ENCODE peak calls at places on chromosomes 7 and 10, in nine cellular contexts. I is NCI-H446 treated with DMSO at 0.1 percent for 48 hours, J is T-helper 1 cell, Q is nucleus accumbens, L is AML-193, T is ecto neural progenitor cell, O is hippocampal formation, Z is naive B cell, R is NCI-H2029 treated with DMSO at 0.1 percent for 48 hours. E is an unnamed sample.
A peak's percentile ranks its signal among the peaks of the same experiment; 100 is the strongest.

GRCh38 chr7:41995632-41996271 is 241.3 kb downstream of the GLI3 start:
- DNase-seq in R (no peak), Q (no peak), T (no peak), L (no peak), O (no peak), J (no peak), I (no peak), Z (no peak), E (no peak)

GRCh38 chr10:31664803-31665202 is 263.8 kb downstream of the ARHGAP12 start:
- DNase-seq in T (no peak), Q (no peak), O (no peak), L (no peak), R (no peak), I (no peak), Z (no peak), J (no peak), E (no peak)

GRCh38 chr7:610531-611280 is 91.1 kb upstream of the PDGFA start:
- DNase-seq in T (no peak), I (no peak), Q (no peak), O (no peak), Z (no peak), L (no peak), R (no peak), J (no peak), E (no peak)

GRCh38 chr10:121609426-121610380 is 11.5 kb upstream of the FGFR2 start:
- DNase-seq in J (no peak), L (no peak), Q (no peak), T (no peak), R (no peak), Z (no peak), O (no peak), I (no peak), E (no peak)

GRCh38 chr7:6700793-6701192 is 6.0 kb downstream of the ZNF12 start:
- DNase-seq in T (no peak), R (no peak), J (no peak), Z (no peak), Q (no peak), I (no peak), L (no peak), O (no peak), E (no peak)

GRCh38 chr10:102413806-102414561 is 4.6 kb downstream of the PSD start:
- DNase-seq in T (no peak), O (no peak), J (no peak), Z (no peak), L (no peak), R (no peak), I (no peak), Q (no peak), E (no peak)

GRCh38 chr10:47164800-47165128 is 135.2 kb upstream of the GDF10 start:
- DNase-seq in L (no peak), I (no peak), Z (no peak), O (no peak), R (no peak), T (no peak), Q (no peak), J (no peak), E (no peak)

GRCh38 chr7:111587715-111588433 is 25.6 kb upstream of the IMMP2L start:
- DNase-seq in I (no peak), L (no peak), R (no peak), J (no peak), Q (no peak), O (no peak), Z (no peak), T (no peak), E (peak; percentile 34)

GRCh38 chr10:74585231-74586087 is 240.9 kb upstream of the KAT6B start:
- DNase-seq in T (peak; percentile 47), L (no peak), O (no peak), J (no peak), Z (peak; percentile 45), Q (no peak), R (no peak), I (peak; percentile 34), E (no peak)

GRCh38 chr7:18927134-18927533 is 190.3 kb downstream of the TWIST1 start:
- DNase-seq in I (no peak), R (no peak), T (no peak), Z (no peak), O (no peak), J (no peak), L (no peak), Q (no peak), E (no peak)

GRCh38 chr7:128497405-128497804 is 20.9 kb downstream of the METTL2B start:
- DNase-seq in Q (no peak), J (no peak), L (no peak), T (no peak), R (no peak), Z (no peak), O (no peak), I (no peak), E (no peak)

GRCh38 chr10:92387289-92387940 is 96.4 kb downstream of the MARCHF5 start:
- DNase-seq in O (no peak), Z (no peak), L (no peak), R (no peak), J (no peak), T (peak; percentile 85), I (no peak), Q (no peak), E (peak; percentile 24)

GRCh38 chr10:86360657-86361056 is 5.9 kb downstream of the GRID1 start:
- DNase-seq in R (no peak), L (no peak), O (no peak), I (no peak), T (no peak), Z (no peak), J (no peak), Q (no peak), E (no peak)

GRCh38 chr7:55493416-55493815 is 78.9 kb downstream of the VOPP1 start:
- DNase-seq in R (no peak), O (no peak), Q (no peak), L (no peak), I (no peak), T (no peak), J (no peak), Z (no peak), E (no peak)

GRCh38 chr10:77877461-77878344 is 48.9 kb downstream of the DLG5 start:
- DNase-seq in T (no peak), L (peak; percentile 2), Z (peak; percentile 63), R (no peak), I (no peak), O (no peak), J (peak; percentile 16), Q (no peak), E (no peak)

GRCh38 chr7:2862831-2863361 is 18.8 kb upstream of the GNA12 start:
- DNase-seq in O (no peak), J (no peak), R (no peak), I (no peak), L (no peak), Z (no peak), T (no peak), Q (no peak), E (peak; percentile 45)

GRCh38 chr10:12934777-12935176 is 66.7 kb downstream of the CCDC3 start:
- DNase-seq in Z (no peak), L (peak; percentile 1), I (no peak), O (no peak), T (no peak), Q (no peak), J (no peak), R (no peak), E (no peak)

GRCh38 chr7:148699024-148699771 is 495 bp downstream of the CUL1 start:
- DNase-seq in T (peak; percentile 75), Q (no peak), L (peak; percentile 16), Z (peak; percentile 56), R (no peak), J (peak; percentile 35), O (peak; percentile 70), I (no peak), E (peak; percentile 21)

GRCh38 chr10:80136134-80136571 is 3.6 kb downstream of the PLAC9 start:
- DNase-seq in Z (no peak), T (no peak), I (peak; percentile 75), R (no peak), Q (no peak), J (no peak), O (no peak), L (no peak), E (no peak)

GRCh38 chr10:116740971-116741370 is 1.4 kb downstream of the HSPA12A start:
- DNase-seq in L (no peak), T (no peak), Q (no peak), Z (no peak), I (no peak), R (no peak), J (no peak), O (no peak), E (no peak)

GRCh38 chr10:110356628-110357245 is 52.0 kb upstream of the SMNDC1 start:
- DNase-seq in J (peak; percentile 39), Z (peak; percentile 95), O (no peak), R (no peak), L (no peak), Q (no peak), I (no peak), T (no peak), E (peak; percentile 90)

GRCh38 chr7:147607151-147607800 is 983.3 kb upstream of the C7orf33 start:
- DNase-seq in I (no peak), L (no peak), Z (no peak), J (no peak), R (no peak), Q (no peak), T (peak; percentile 49), O (no peak), E (no peak)

GRCh38 chr10:45000764-45001381 is at the start of gene ZNF22:
- DNase-seq in L (peak; percentile 52), O (peak; percentile 69), R (no peak), Q (no peak), T (peak; percentile 83), J (peak; percentile 41), I (peak; percentile 21), Z (peak; percentile 71), E (no peak)

GRCh38 chr7:44057181-44057848 is 8.1 kb downstream of the PGAM2 start:
- DNase-seq in J (no peak), Z (no peak), I (no peak), L (no peak), T (no peak), O (no peak), R (no peak), Q (no peak), E (no peak)

GRCh38 chr7:90538405-90538804 is 57.7 kb upstream of the CDK14 start:
- DNase-seq in T (no peak), Q (no peak), J (no peak), R (no peak), O (no peak), Z (no peak), L (no peak), I (no peak), E (no peak)

GRCh38 chr7:150449206-150449956 is 1.0 kb upstream of the GIMAP8 start:
- DNase-seq in Q (no peak), I (no peak), O (no peak), L (no peak), Z (no peak), R (no peak), T (no peak), J (no peak), E (no peak)

GRCh38 chr10:81502677-81503359 is 372.2 kb upstream of the NRG3 start:
- DNase-seq in O (no peak), Q (no peak), T (no peak), L (no peak), J (no peak), I (no peak), R (no peak), Z (no peak), E (no peak)

GRCh38 chr10:103155485-103156085 is 37.5 kb downstream of the NT5C2 start:
- DNase-seq in T (no peak), R (no peak), Z (no peak), O (no peak), I (no peak), Q (no peak), J (no peak), L (no peak), E (no peak)

GRCh38 chr10:66654861-66655260 is 271.0 kb upstream of the LRRTM3 start:
- DNase-seq in Q (no peak), R (no peak), J (no peak), Z (no peak), T (no peak), L (no peak), O (no peak), I (no peak), E (no peak)

GRCh38 chr7:73876973-73877372 is 16.0 kb downstream of the TMEM270 start:
- DNase-seq in R (no peak), Q (no peak), O (no peak), J (no peak), T (no peak), L (no peak), I (no peak), Z (no peak), E (no peak)

GRCh38 chr10:93357680-93358079 is 124.5 kb downstream of the MYOF start:
- DNase-seq in L (peak; percentile 44), Z (no peak), J (no peak), Q (no peak), O (no peak), R (no peak), T (no peak), I (peak; percentile 13), E (no peak)

E was measured in RCC 7860.